ENCODE peak calls at places on chromosomes 12 and 14, in nine cellular contexts. N, A, G, J, P, V, Z, R and X are unnamed samples.

GRCh38 chr14:101019974-101020710 is 116.6 kb upstream of the RTL1 start:
- DNase-seq in A (peak), G (no peak), N (no peak), J (no peak), V (no peak), R (peak), P (no peak), Z (no peak), X (no peak)

GRCh38 chr12:91940826-91941225 is 204.8 kb downstream of the BTG1 start:
- DNase-seq in A (no peak), G (no peak), V (no peak), N (no peak), R (no peak), P (no peak), Z (no peak), J (no peak), X (no peak)

GRCh38 chr14:25516838-25517237 is 466.9 kb upstream of the STXBP6 start:
- DNase-seq in N (no peak), G (no peak), V (no peak), Z (peak), J (no peak), R (no peak), A (no peak), P (no peak), X (no peak)

GRCh38 chr12:47758834-47759690 is at the start of gene RAPGEF3:
- DNase-seq in P (peak), Z (peak), N (peak), A (peak), J (no peak), V (peak), G (peak), R (peak), X (peak)

GRCh38 chr14:92252291-92252690 is 70.7 kb upstream of the SLC24A4 start:
- DNase-seq in V (no peak), N (no peak), P (no peak), A (no peak), G (no peak), R (no peak), J (no peak), Z (no peak), X (no peak)

GRCh38 chr12:11580125-11580751 is 69.2 kb upstream of the ETV6 start:
- DNase-seq in G (peak), V (no peak), R (no peak), Z (no peak), P (no peak), J (no peak), A (no peak), N (peak), X (no peak)

GRCh38 chr14:24094839-24095195 is 706 bp downstream of the PCK2 start:
- DNase-seq in R (peak), P (no peak), N (no peak), A (no peak), J (no peak), G (no peak), Z (peak), V (no peak), X (no peak)

GRCh38 chr12:115895247-115895646 is 382.2 kb downstream of the MED13L start:
- DNase-seq in N (peak), J (no peak), G (no peak), V (no peak), P (no peak), R (no peak), A (no peak), Z (no peak), X (no peak)

GRCh38 chr12:16606201-16606849 is 363 bp upstream of the LMO3 start:
- DNase-seq in G (no peak), R (peak), Z (peak), J (no peak), N (peak), P (no peak), A (no peak), V (no peak), X (no peak)

GRCh38 chr14:39781466-39781865 is 349.2 kb upstream of the FBXO33 start:
- DNase-seq in J (no peak), G (no peak), Z (no peak), R (no peak), A (no peak), V (no peak), P (no peak), N (no peak), X (no peak)

GRCh38 chr12:123744836-123745235 is 17.3 kb upstream of the DNAH10 start:
- DNase-seq in Z (no peak), A (no peak), R (no peak), N (no peak), V (no peak), P (no peak), J (no peak), G (no peak), X (no peak)

GRCh38 chr12:51592034-51592705 is 1.1 kb downstream of the SCN8A start:
- DNase-seq in R (no peak), N (peak), A (no peak), P (no peak), G (peak), Z (peak), V (no peak), J (no peak), X (no peak)

GRCh38 chr12:49965836-49966235 is 4.2 kb downstream of the AQP5 start:
- DNase-seq in A (no peak), P (no peak), G (no peak), N (no peak), J (no peak), R (no peak), Z (no peak), V (no peak), X (no peak)

GRCh38 chr14:100536141-100536540 is 51.1 kb downstream of the BEGAIN start:
- DNase-seq in N (no peak), A (no peak), R (peak), J (no peak), Z (no peak), P (no peak), V (no peak), G (no peak), X (no peak)

GRCh38 chr12:45732250-45732649 is 2.7 kb downstream of the ARID2 start:
- DNase-seq in J (no peak), G (no peak), A (no peak), Z (no peak), V (no peak), P (no peak), R (no peak), N (peak), X (no peak)

GRCh38 chr12:54591001-54591591 is 2.6 kb upstream of the PPP1R1A start:
- DNase-seq in G (no peak), J (no peak), R (no peak), A (peak), P (no peak), Z (no peak), N (no peak), V (no peak), X (no peak)

GRCh38 chr12:64407342-64408223 is 3.4 kb downstream of the XPOT start:
- DNase-seq in A (no peak), Z (no peak), R (no peak), G (no peak), J (no peak), V (no peak), P (no peak), N (no peak), X (no peak)

GRCh38 chr12:32455607-32456063 is 56.3 kb downstream of the FGD4 start:
- DNase-seq in G (peak), A (no peak), N (peak), V (no peak), P (no peak), R (no peak), J (peak), Z (peak), X (no peak)

GRCh38 chr12:89062996-89063395 is 289.3 kb downstream of the DUSP6 start:
- DNase-seq in V (no peak), G (no peak), J (no peak), P (no peak), R (no peak), A (no peak), N (no peak), Z (no peak), X (no peak)

GRCh38 chr12:110807640-110808039 is 39.1 kb upstream of the CCDC63 start:
- DNase-seq in A (no peak), R (no peak), G (no peak), P (no peak), V (no peak), N (no peak), J (no peak), Z (no peak), X (no peak)

GRCh38 chr14:88919502-88919901 is 95.1 kb downstream of the TTC8 start:
- DNase-seq in J (no peak), V (no peak), N (no peak), Z (no peak), A (peak), G (no peak), P (no peak), R (no peak), X (no peak)

GRCh38 chr14:71554323-71554722 is 377.9 kb upstream of the RGS6 start:
- DNase-seq in V (no peak), Z (no peak), P (no peak), J (no peak), G (no peak), A (no peak), R (no peak), N (peak), X (no peak)

GRCh38 chr14:72688990-72689677 is 204.8 kb downstream of the DPF3 start:
- DNase-seq in G (no peak), P (no peak), A (no peak), J (no peak), R (no peak), V (no peak), Z (no peak), N (no peak), X (no peak)

GRCh38 chr14:33809456-33809855 is 141.4 kb downstream of the EGLN3 start:
- DNase-seq in A (no peak), N (no peak), Z (no peak), J (no peak), G (no peak), P (no peak), V (no peak), R (no peak), X (no peak)

GRCh38 chr12:89889051-89889450 is 180.4 kb upstream of the ATP2B1 start:
- DNase-seq in P (no peak), N (peak), J (no peak), R (no peak), G (no peak), V (no peak), Z (no peak), A (no peak), X (no peak)

GRCh38 chr12:15861404-15861803 is 20.8 kb upstream of the STRAP start:
- DNase-seq in P (no peak), G (no peak), R (no peak), N (no peak), J (no peak), A (no peak), V (no peak), Z (no peak), X (no peak)

GRCh38 chr12:106358410-106359241 is 1.1 kb downstream of the POLR3B start:
- DNase-seq in J (no peak), Z (peak), V (no peak), N (peak), G (peak), A (peak), R (no peak), P (peak), X (no peak)

GRCh38 chr12:58416211-58416610 is 474.8 kb downstream of the ATP23 start:
- DNase-seq in N (peak), V (no peak), A (no peak), Z (no peak), R (no peak), P (no peak), G (no peak), J (no peak), X (no peak)

GRCh38 chr12:5294274-5294673 is 137.6 kb upstream of the NTF3 start:
- DNase-seq in J (no peak), N (no peak), A (no peak), R (no peak), Z (no peak), G (no peak), V (no peak), P (no peak), X (no peak)

GRCh38 chr12:16619537-16619936 is 13.6 kb upstream of the LMO3 start:
- DNase-seq in Z (no peak), G (no peak), N (no peak), V (no peak), P (no peak), J (no peak), A (no peak), R (no peak), X (no peak)

GRCh38 chr12:75783093-75783877 is 248.3 kb downstream of the PHLDA1 start:
- DNase-seq in V (no peak), J (no peak), N (no peak), A (no peak), P (peak), Z (no peak), R (no peak), G (no peak), X (no peak)